ENCODE peak calls at places on chromosomes 4 and X, in six cellular contexts. One of them, this sample, is unnamed.

GRCh38 chr4:151417164-151417571 is 8.2 kb downstream of the FHIP1A start:
- DNase-seq in KBM-7: no peak
- DNase-seq in Kasumi-1: no peak
- DNase-seq in T-helper 1 cell: no peak
- DNase-seq in activated T-cell treated with anti-CD3 and anti-CD28 coated beads, Interleukin-2, amount 50 U/mL, for 1 hour: no peak
- DNase-seq in NCI-H524 treated with DMSO at 0.1 percent for 48 hours: no peak
- DNase-seq in this sample: no peak

GRCh38 chr4:175035907-175036306 is 117.7 kb downstream of the ADAM29 start:
- DNase-seq in KBM-7: no peak
- DNase-seq in Kasumi-1: no peak
- DNase-seq in T-helper 1 cell: no peak
- DNase-seq in activated T-cell treated with anti-CD3 and anti-CD28 coated beads, Interleukin-2, amount 50 U/mL, for 1 hour: no peak
- DNase-seq in NCI-H524 treated with DMSO at 0.1 percent for 48 hours: no peak
- DNase-seq in this sample: no peak

GRCh38 chr4:25949166-25949748 is 35.2 kb downstream of the SMIM20 start:
- DNase-seq in KBM-7: no peak
- DNase-seq in Kasumi-1: no peak
- DNase-seq in T-helper 1 cell: no peak
- DNase-seq in activated T-cell treated with anti-CD3 and anti-CD28 coated beads, Interleukin-2, amount 50 U/mL, for 1 hour: no peak
- DNase-seq in NCI-H524 treated with DMSO at 0.1 percent for 48 hours: no peak
- DNase-seq in this sample: no peak

GRCh38 chrX:19517965-19518364 is 2.7 kb upstream of the MAP3K15 start:
- DNase-seq in KBM-7: no peak
- DNase-seq in Kasumi-1: no peak
- DNase-seq in T-helper 1 cell: no peak
- DNase-seq in activated T-cell treated with anti-CD3 and anti-CD28 coated beads, Interleukin-2, amount 50 U/mL, for 1 hour: no peak
- DNase-seq in NCI-H524 treated with DMSO at 0.1 percent for 48 hours: no peak
- DNase-seq in this sample: no peak

GRCh38 chr4:139144161-139144859 is 32.7 kb downstream of the ELF2 start:
- DNase-seq in KBM-7: peak
- DNase-seq in Kasumi-1: peak
- DNase-seq in T-helper 1 cell: no peak
- DNase-seq in activated T-cell treated with anti-CD3 and anti-CD28 coated beads, Interleukin-2, amount 50 U/mL, for 1 hour: no peak
- DNase-seq in NCI-H524 treated with DMSO at 0.1 percent for 48 hours: peak
- DNase-seq in this sample: peak

GRCh38 chr4:15186826-15187225 is 184.5 kb downstream of the CPEB2 start:
- DNase-seq in KBM-7: no peak
- DNase-seq in Kasumi-1: no peak
- DNase-seq in T-helper 1 cell: no peak
- DNase-seq in activated T-cell treated with anti-CD3 and anti-CD28 coated beads, Interleukin-2, amount 50 U/mL, for 1 hour: no peak
- DNase-seq in NCI-H524 treated with DMSO at 0.1 percent for 48 hours: no peak
- DNase-seq in this sample: no peak

GRCh38 chr4:4606321-4606720 is 64.5 kb upstream of the STX18 start:
- DNase-seq in KBM-7: no peak
- DNase-seq in Kasumi-1: no peak
- DNase-seq in T-helper 1 cell: no peak
- DNase-seq in activated T-cell treated with anti-CD3 and anti-CD28 coated beads, Interleukin-2, amount 50 U/mL, for 1 hour: no peak
- DNase-seq in NCI-H524 treated with DMSO at 0.1 percent for 48 hours: no peak
- DNase-seq in this sample: no peak

GRCh38 chr4:153038493-153039311 is 102.6 kb downstream of the FHDC1 start:
- DNase-seq in KBM-7: no peak
- DNase-seq in Kasumi-1: no peak
- DNase-seq in T-helper 1 cell: no peak
- DNase-seq in activated T-cell treated with anti-CD3 and anti-CD28 coated beads, Interleukin-2, amount 50 U/mL, for 1 hour: no peak
- DNase-seq in NCI-H524 treated with DMSO at 0.1 percent for 48 hours: no peak
- DNase-seq in this sample: no peak

GRCh38 chr4:137422666-137423065 is 109.6 kb downstream of the PCDH18 start:
- DNase-seq in KBM-7: no peak
- DNase-seq in Kasumi-1: no peak
- DNase-seq in T-helper 1 cell: no peak
- DNase-seq in activated T-cell treated with anti-CD3 and anti-CD28 coated beads, Interleukin-2, amount 50 U/mL, for 1 hour: no peak
- DNase-seq in NCI-H524 treated with DMSO at 0.1 percent for 48 hours: no peak
- DNase-seq in this sample: no peak

GRCh38 chr4:76886214-76886613 is 11.7 kb downstream of the SOWAHB start:
- DNase-seq in KBM-7: no peak
- DNase-seq in Kasumi-1: no peak
- DNase-seq in T-helper 1 cell: no peak
- DNase-seq in activated T-cell treated with anti-CD3 and anti-CD28 coated beads, Interleukin-2, amount 50 U/mL, for 1 hour: no peak
- DNase-seq in NCI-H524 treated with DMSO at 0.1 percent for 48 hours: no peak
- DNase-seq in this sample: no peak

GRCh38 chr4:142547974-142548373 is 298.1 kb downstream of the INPP4B start:
- DNase-seq in KBM-7: no peak
- DNase-seq in Kasumi-1: no peak
- DNase-seq in T-helper 1 cell: no peak
- DNase-seq in activated T-cell treated with anti-CD3 and anti-CD28 coated beads, Interleukin-2, amount 50 U/mL, for 1 hour: no peak
- DNase-seq in NCI-H524 treated with DMSO at 0.1 percent for 48 hours: no peak
- DNase-seq in this sample: no peak

GRCh38 chr4:76955187-76955586 is 5.6 kb downstream of the SEPTIN11 start:
- DNase-seq in KBM-7: no peak
- DNase-seq in Kasumi-1: no peak
- DNase-seq in T-helper 1 cell: no peak
- DNase-seq in activated T-cell treated with anti-CD3 and anti-CD28 coated beads, Interleukin-2, amount 50 U/mL, for 1 hour: no peak
- DNase-seq in NCI-H524 treated with DMSO at 0.1 percent for 48 hours: no peak
- DNase-seq in this sample: no peak

GRCh38 chr4:24924309-24924781 is 11.5 kb upstream of the CCDC149 start:
- DNase-seq in KBM-7: no peak
- DNase-seq in Kasumi-1: no peak
- DNase-seq in T-helper 1 cell: no peak
- DNase-seq in activated T-cell treated with anti-CD3 and anti-CD28 coated beads, Interleukin-2, amount 50 U/mL, for 1 hour: no peak
- DNase-seq in NCI-H524 treated with DMSO at 0.1 percent for 48 hours: no peak
- DNase-seq in this sample: no peak

GRCh38 chr4:105277702-105278101 is 131.0 kb downstream of the TET2 start:
- DNase-seq in KBM-7: no peak
- DNase-seq in Kasumi-1: no peak
- DNase-seq in T-helper 1 cell: no peak
- DNase-seq in activated T-cell treated with anti-CD3 and anti-CD28 coated beads, Interleukin-2, amount 50 U/mL, for 1 hour: no peak
- DNase-seq in NCI-H524 treated with DMSO at 0.1 percent for 48 hours: peak
- DNase-seq in this sample: no peak

GRCh38 chr4:125315571-125316390 is 1.0 kb downstream of the FAT4 start:
- DNase-seq in KBM-7: peak
- DNase-seq in Kasumi-1: peak
- DNase-seq in T-helper 1 cell: no peak
- DNase-seq in activated T-cell treated with anti-CD3 and anti-CD28 coated beads, Interleukin-2, amount 50 U/mL, for 1 hour: peak
- DNase-seq in NCI-H524 treated with DMSO at 0.1 percent for 48 hours: no peak
- DNase-seq in this sample: peak

GRCh38 chrX:22063284-22063683 is 31.2 kb downstream of the PHEX start:
- DNase-seq in KBM-7: peak
- DNase-seq in Kasumi-1: peak
- DNase-seq in T-helper 1 cell: no peak
- DNase-seq in activated T-cell treated with anti-CD3 and anti-CD28 coated beads, Interleukin-2, amount 50 U/mL, for 1 hour: no peak
- DNase-seq in NCI-H524 treated with DMSO at 0.1 percent for 48 hours: no peak
- DNase-seq in this sample: no peak